ENCODE peak calls at places on chromosome 15, in four cellular contexts. R is psoas muscle, U is hepatocyte, F is fibroblast of pulmonary artery. T is an unnamed sample.

GRCh38 chr15:25407950-25408349 is 30.9 kb downstream of the UBE3A start:
- DNase-seq in R (no peak), U (no peak), F (no peak), T (no peak)

GRCh38 chr15:39181901-39182300 is 399.0 kb upstream of the THBS1 start:
- DNase-seq in R (no peak), U (peak), F (no peak), T (no peak)

GRCh38 chr15:42704492-42704926 is 32.4 kb downstream of the CDAN1 start:
- DNase-seq in R (no peak), U (peak), F (peak), T (peak)

GRCh38 chr15:77028451-77029165 is 33.7 kb downstream of the PSTPIP1 start:
- DNase-seq in R (no peak), U (no peak), F (no peak), T (no peak)

GRCh38 chr15:70502576-70502975 is 260.8 kb downstream of the UACA start:
- DNase-seq in R (no peak), U (no peak), F (no peak), T (no peak)

GRCh38 chr15:98517051-98517450 is 131.3 kb upstream of the IGF1R start:
- DNase-seq in R (no peak), U (no peak), F (no peak), T (no peak)

GRCh38 chr15:51077565-51078153 is 17.0 kb downstream of the TNFAIP8L3 start:
- DNase-seq in R (peak), U (peak), F (peak), T (no peak)

GRCh38 chr15:93417156-93418077 is 328.4 kb upstream of the RGMA start:
- DNase-seq in R (peak), U (no peak), F (no peak), T (no peak)

GRCh38 chr15:40266828-40267304 is 16.0 kb downstream of the ANKRD63 start:
- DNase-seq in R (no peak), U (peak), F (peak), T (peak)

DNA sequence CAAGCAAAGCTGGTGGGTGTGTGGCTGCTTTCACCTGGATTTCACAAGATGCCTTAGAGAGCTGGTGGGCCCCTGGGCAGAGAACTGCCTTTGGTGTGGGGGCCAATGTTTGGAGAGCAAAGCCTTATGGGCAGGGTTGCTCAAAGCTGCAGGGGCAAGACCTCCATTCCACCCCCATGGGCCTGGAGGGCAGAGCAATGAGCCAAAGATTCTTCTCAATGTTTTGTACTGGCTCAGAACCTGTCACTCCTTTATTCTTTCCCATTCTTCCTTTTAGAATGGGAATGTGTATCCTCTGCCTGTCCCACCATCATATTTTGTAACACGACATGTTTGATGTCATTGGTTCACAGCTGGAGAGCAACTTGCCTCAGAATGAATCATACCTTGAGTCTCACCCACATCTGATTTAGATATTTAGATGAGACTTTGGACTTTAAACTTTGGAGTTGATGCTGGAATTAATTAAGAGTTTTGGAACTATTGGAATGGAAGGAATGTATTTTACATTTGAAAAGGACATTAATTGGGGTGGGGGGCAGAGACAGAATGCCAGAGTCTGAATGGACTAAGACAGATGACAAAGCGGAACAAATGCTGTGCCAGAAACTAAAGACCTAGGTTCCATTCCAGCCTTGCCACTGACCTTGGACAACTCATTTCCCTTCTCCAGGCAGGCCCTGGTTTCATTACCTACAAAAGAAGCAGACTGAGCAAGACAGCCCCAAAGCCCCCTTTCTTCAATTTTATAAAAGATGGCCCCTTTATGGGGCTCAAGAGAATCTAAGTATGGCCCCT is 72.9 kb downstream of the DAPK2 start:
- DNase-seq in R (no peak), U (no peak), F (peak), T (no peak)
- H3K4me3 ChIP-seq in R (no peak), U (no peak), F (no peak), T (no peak)

DNA sequence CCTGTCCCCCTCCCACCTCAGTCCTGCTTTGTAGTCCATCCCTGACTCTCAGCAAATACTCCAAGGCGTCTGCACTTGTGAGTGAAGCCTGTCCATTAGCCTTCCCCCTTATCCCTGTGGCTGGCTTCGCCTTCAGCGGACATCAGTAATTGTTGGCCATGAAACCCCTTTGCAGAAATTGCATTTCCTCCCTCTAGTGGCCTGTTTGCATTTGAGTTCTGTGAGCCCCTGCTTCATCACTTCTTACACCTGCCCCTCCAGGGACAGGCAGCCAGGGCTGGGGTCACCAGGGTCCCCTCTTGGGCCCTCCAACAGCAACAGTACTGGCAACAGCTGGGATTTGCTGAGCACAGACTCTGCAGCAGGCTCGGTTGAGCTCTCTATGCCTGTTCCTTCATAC is 9.0 kb upstream of the LRRK1 start:
- DNase-seq in R (no peak), U (no peak), F (no peak), T (no peak)
- TF ChIP-seq CTCF in R (no peak), U (peak), F (peak), T (peak)

GRCh38 chr15:73631915-73632669 is 1.1 kb downstream of the NPTN start:
- DNase-seq in R (no peak), U (peak), F (peak), T (no peak)

GRCh38 chr15:73628976-73629854 is 4.0 kb downstream of the NPTN start:
- DNase-seq in R (no peak), U (no peak), F (no peak), T (no peak)

GRCh38 chr15:73630030-73630429 is 3.2 kb downstream of the NPTN start:
- DNase-seq in R (no peak), U (no peak), F (no peak), T (no peak)

GRCh38 chr15:73632670-73633058 is 525 bp downstream of the NPTN start:
- DNase-seq in R (no peak), U (no peak), F (no peak), T (no peak)

DNA sequence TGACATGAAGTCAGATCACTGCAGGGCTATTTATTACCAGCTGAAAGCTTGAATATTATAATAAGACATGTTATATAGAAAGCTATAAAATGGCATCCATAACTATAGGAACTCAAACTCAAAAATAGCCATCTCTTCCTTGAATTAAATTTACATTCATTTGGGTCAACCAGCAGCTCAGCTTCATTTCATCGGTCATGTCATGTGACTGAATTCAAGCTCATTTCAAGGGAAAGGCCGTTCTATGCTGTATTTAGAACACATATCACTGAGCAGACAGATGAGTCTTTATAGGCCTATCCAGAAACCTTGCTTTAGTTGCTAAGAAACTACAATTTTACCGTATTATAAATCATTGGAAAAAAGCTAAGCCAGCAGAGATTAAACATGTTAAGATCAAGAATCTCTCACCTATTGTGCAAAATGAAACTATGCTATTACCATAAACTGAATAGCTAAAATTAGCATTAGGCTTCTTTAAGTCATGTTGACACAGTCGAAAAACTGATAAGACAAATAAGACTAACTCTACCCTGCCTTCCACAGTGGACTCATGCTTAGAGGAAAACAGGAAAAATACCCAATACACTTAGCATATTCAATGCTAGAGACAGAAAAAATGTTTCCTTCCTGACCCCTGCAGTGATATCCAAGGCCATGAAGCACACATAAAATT is 2.3 kb downstream of the NPTN start:
- DNase-seq in R (no peak), U (peak), F (no peak), T (no peak)
- H3K4me3 ChIP-seq in R (peak), U (peak), F (peak), T (peak)

DNA sequence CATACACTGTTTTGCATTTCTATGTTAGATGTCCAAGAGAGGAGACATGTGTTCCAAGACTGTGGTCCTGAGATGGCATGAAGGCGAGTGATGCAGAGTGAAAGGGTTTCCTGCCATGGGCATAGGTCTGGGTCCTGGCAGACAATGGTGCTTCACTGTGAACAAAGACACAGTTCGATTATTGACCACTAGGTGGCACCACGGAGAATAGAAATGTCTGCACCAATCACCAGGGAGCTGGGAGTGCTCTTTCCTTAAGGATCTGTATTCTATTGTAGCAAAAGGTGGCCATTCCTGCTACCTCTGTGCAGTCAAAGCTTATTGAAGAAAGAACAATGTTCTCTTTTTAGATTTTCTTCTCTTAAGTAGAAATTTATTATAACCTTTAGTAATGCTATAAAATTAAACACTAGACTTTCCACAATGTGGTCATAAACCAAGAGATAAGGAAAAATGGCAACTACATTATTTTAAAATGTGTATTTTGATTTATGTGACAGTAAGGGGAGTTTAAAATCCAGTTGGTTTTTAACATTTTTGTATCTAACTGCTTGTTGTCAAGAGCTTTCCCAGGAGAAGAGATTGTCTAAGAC is 88.7 kb downstream of the GABRG3 start:
- DNase-seq in R (no peak), U (peak), F (peak), T (peak)
- TF ChIP-seq CTCF in R (peak), U (peak), F (peak), T (peak)

GRCh38 chr15:41512512-41513281 is 930 bp downstream of the LTK start:
- DNase-seq in R (no peak), U (no peak), F (no peak), T (no peak)

GRCh38 chr15:41512078-41512394 is 1.6 kb downstream of the LTK start:
- DNase-seq in R (no peak), U (no peak), F (no peak), T (no peak)

GRCh38 chr15:41511331-41512077 is 2.1 kb downstream of the LTK start:
- DNase-seq in R (no peak), U (peak), F (no peak), T (no peak)

GRCh38 chr15:41510728-41511127 is 2.9 kb downstream of the LTK start:
- DNase-seq in R (no peak), U (no peak), F (no peak), T (no peak)

DNA sequence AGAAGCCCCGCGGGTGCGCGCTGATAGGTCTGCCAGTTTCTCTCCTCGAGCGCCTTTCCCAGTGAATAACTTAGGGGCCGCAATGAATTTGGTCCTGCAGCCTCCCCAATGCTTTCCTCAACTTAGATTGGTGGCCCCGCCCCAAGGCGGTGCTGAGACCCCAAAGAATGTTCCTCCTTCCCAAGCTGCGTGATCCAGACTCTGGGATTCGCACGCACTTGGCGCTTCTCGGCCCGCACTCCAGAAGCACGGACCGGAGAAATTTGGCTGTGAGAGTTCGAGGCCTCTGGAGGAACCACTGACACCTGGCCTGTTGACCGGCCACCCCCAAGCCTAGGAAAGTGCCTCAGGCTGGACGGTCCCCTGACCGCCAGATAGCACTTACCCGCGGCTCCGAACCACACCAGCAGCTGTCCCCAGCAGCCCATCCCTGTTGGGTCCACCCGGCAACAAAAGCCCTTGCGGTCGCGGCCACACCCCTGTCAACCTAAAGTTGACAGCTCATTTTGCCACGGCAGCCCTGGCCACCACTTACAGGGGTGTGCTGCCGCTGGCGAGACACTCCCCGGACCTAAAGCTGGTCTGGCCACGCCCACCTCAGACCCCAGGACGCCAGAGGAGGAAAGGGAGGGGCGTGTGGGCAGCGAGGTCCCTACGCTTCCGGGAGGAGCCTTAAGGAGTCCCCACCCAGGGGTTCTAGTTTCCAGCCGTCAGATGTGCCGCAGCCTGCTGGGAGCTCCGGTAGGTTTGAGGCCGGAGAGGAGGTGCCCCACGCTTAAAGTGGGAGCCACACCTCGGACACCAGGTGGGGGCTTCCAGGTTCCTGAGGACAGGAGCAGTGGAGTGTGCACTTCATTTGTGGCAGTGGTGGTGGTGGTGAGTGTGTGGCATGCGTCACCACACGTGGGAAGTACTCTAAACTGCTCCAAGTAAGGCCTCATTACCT is at the start of gene LTK:
- DNase-seq in R (no peak), U (peak), F (no peak), T (no peak)
- H3K4me3 ChIP-seq in R (peak), U (no peak), F (peak), T (peak)

DNA sequence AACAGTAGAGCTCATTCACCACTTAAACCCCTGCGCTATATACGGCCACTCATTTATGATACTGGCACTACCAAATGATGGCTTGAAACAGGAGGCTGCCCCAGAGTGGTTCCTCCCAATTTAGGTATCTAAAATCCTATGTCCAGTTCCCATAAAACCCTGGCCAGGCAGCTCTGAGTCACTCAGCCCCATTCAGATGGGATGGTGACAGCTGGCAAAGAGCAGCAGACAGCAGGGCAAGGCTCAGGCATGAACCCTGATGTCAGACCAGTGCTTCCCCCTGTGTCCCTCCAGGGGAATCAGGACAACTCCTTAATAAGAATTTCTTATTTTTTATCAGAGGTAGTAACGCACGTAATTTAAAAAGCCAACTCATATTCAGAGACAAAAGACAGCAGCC is 77.2 kb upstream of the RNU6-1 start:
- DNase-seq in R (peak), U (peak), F (no peak), T (no peak)
- TF ChIP-seq CTCF in R (peak), U (no peak), F (no peak), T (no peak)

DNA sequence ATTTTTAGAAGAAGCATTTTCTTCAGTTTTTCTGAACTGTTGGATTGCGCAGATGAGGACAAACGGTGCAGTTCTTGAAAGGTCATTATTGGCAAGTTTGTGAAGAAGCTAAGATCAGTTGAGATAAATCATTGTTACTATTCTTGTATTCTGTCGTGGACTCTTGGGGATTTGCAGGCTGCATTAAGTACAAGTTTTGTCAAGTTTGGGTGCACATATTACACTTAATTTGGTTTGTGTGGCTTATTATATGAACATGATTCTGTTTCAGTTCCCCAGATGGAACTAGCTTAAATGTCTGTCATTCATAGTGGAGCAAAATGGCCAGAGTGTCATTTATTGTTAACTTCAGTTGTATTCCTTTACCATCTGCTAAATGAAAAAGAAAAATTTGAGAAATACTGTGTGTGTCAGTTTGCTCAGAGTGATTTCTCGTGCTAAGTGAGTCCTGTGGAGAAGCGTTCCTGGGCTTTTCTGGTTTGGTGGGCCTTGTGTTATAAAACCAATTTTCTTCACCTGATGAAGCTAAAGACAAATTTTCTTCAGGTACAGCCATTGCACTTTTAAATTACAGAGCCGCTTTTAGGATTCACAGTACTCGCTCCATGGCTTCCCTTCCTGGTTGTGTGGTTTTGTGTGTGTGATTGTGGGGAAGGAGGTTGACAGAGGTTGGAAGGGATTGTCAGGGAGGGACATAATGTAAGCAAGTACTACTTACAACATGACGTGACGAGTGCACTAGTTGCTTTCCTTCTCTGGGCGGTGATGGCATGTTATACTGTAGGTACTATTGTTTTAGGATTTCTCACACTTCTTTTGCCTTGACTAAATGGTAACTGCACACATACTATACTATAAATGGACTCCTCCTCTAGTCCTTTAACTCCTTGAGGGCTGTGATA is 1.7 kb downstream of the AKAP13 start:
- DNase-seq in R (no peak), U (peak), F (no peak), T (no peak)
- H3K4me3 ChIP-seq in R (peak), U (peak), F (peak), T (peak)

DNA sequence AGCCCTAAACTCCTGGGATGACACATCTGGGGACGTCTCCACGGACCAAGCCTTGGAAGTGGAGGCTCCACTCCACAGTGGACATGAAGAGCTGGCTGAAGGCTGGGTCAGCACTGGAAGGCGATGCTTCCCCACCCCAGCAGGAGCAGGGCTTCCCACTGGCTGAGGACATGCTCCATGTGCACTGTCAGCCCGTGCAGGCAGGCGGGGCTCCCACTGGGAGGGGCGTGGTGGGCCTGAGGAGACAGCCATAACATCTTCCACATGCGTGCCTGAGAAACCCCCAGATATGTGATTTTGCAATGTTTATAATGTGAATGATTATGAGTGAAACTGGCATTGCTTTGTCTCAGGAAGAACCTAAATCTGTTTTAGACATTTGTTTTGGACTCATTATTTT is 231.3 kb downstream of the KLF13 start:
- DNase-seq in R (no peak), U (no peak), F (no peak), T (no peak)
- TF ChIP-seq CTCF in R (no peak), U (no peak), F (no peak), T (no peak)